ENCODE peak calls at places on chromosomes 2 and 18, in six cellular contexts. O, B, P, Y, A and F are unnamed samples.

GRCh38 chr2:55175254-55176093 is 56.6 kb downstream of the CLHC1 start:
- DNase-seq in P (peak), B (no peak), Y (peak), O (peak), A (no peak), F (peak)

GRCh38 chr2:169184074-169184473 is 114.7 kb downstream of the DHRS9 start:
- DNase-seq in B (no peak), O (no peak), A (no peak), Y (no peak), P (no peak), F (peak)

GRCh38 chr18:78115896-78116561 is 863.6 kb upstream of the SALL3 start:
- DNase-seq in B (no peak), P (no peak), O (no peak), Y (no peak), A (no peak), F (no peak)

GRCh38 chr2:217394510-217395351 is 534.9 kb upstream of the TNP1 start:
- DNase-seq in B (no peak), A (no peak), O (no peak), P (no peak), Y (no peak), F (no peak)

GRCh38 chr2:61193670-61194561 is 31.9 kb downstream of the C2orf74 start:
- DNase-seq in B (no peak), Y (no peak), P (no peak), A (no peak), O (no peak), F (no peak)

GRCh38 chr2:239035361-239035814 is 187.5 kb downstream of the TWIST2 start:
- DNase-seq in A (peak), P (peak), Y (peak), O (no peak), B (peak), F (no peak)

GRCh38 chr2:47190188-47190818 is 35.2 kb upstream of the STPG4 start:
- DNase-seq in A (no peak), B (no peak), Y (no peak), O (no peak), P (no peak), F (peak)

GRCh38 chr2:25073025-25073424 is 31.1 kb downstream of the EFR3B start:
- DNase-seq in B (no peak), Y (no peak), O (no peak), P (no peak), A (no peak), F (no peak)

GRCh38 chr2:61423714-61424113 is 47.2 kb downstream of the USP34 start:
- DNase-seq in O (peak), B (no peak), Y (no peak), A (no peak), P (no peak), F (peak)

GRCh38 chr2:190179754-190180312 is 117.3 kb upstream of the MSTN start:
- DNase-seq in Y (no peak), B (no peak), A (no peak), O (no peak), P (no peak), F (no peak)

GRCh38 chr18:59464521-59464920 is 105.5 kb upstream of the LMAN1 start:
- DNase-seq in B (no peak), Y (no peak), A (no peak), O (no peak), P (no peak), F (no peak)

GRCh38 chr2:43319541-43319940 is 93.1 kb upstream of the ZFP36L2 start:
- DNase-seq in B (no peak), P (no peak), A (no peak), O (no peak), Y (no peak), F (peak)

GRCh38 chr2:11551569-11552259 is 17.9 kb downstream of the GREB1 start:
- DNase-seq in Y (no peak), O (no peak), A (no peak), P (no peak), B (no peak), F (no peak)

GRCh38 chr2:63539416-63540162 is 48.7 kb downstream of the WDPCP start:
- DNase-seq in O (no peak), B (no peak), Y (no peak), A (no peak), P (no peak), F (no peak)

GRCh38 chr18:40159141-40160017 is 1795.7 kb upstream of the PIK3C3 start:
- DNase-seq in Y (no peak), O (peak), P (no peak), A (no peak), B (no peak), F (peak)

GRCh38 chr2:217993817-217994459 is 8.9 kb downstream of the TNS1 start:
- DNase-seq in B (peak), Y (peak), A (peak), P (peak), O (peak), F (peak)

GRCh38 chr18:57727952-57728807 is 74.9 kb downstream of the ATP8B1 start:
- DNase-seq in P (no peak), O (no peak), B (no peak), A (no peak), Y (no peak), F (peak)

GRCh38 chr2:71611247-71611646 is 157.9 kb downstream of the DYSF start:
- DNase-seq in B (peak), P (no peak), A (peak), O (no peak), Y (no peak), F (no peak)

GRCh38 chr2:108594982-108595464 is 60.8 kb downstream of the LIMS1 start:
- DNase-seq in O (peak), A (no peak), Y (peak), B (no peak), P (no peak), F (peak)

GRCh38 chr18:12857215-12857924 is 26.7 kb downstream of the PTPN2 start:
- DNase-seq in P (no peak), B (no peak), O (no peak), Y (no peak), A (no peak), F (no peak)

GRCh38 chr18:2111456-2111855 is 459.8 kb downstream of the METTL4 start:
- DNase-seq in O (no peak), A (no peak), B (no peak), Y (no peak), P (no peak), F (no peak)

GRCh38 chr2:18552351-18553077 is 7.9 kb downstream of the RDH14 start:
- DNase-seq in Y (no peak), B (no peak), A (no peak), P (no peak), O (no peak), F (peak)

GRCh38 chr2:121793816-121794215 is 38.4 kb downstream of the TSN start:
- DNase-seq in B (no peak), O (no peak), Y (no peak), P (no peak), A (no peak), F (no peak)
- TF ChIP-seq JUN in B (no peak), O (no peak), Y (no peak), P (no peak), A (no peak), F (no peak)

GRCh38 chr2:127408004-127408806 is 10.0 kb upstream of the PROC start:
- DNase-seq in B (peak), P (peak), Y (peak), A (peak), O (peak), F (peak)
- TF ChIP-seq JUN in B (no peak), P (peak), Y (peak), A (no peak), O (peak), F (peak)

GRCh38 chr18:76416935-76417334 is 78.1 kb downstream of the ZNF516 start:
- DNase-seq in Y (no peak), O (no peak), B (no peak), P (no peak), A (peak), F (no peak)
- TF ChIP-seq JUN in Y (no peak), O (no peak), B (no peak), P (no peak), A (no peak), F (no peak)

DNA sequence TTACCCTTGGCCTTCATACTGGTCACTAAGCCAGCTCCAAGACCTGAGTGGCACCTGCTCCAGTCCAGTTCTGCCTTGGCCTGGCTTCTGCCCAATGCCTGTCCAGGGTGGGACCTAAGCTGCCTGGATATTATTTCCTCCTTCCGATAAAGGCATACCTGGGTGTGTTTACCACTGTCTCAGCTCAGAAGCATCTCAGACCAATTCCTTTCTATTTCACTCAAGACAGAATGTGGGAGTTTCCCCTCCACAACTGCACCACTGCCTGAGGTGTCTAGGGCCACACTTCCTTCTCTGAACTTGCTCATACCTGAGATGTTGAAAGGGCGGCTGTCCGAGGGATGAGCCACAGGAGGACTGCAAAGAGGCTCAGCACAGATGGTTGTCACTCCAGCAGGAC is 18.4 kb upstream of the CAB39 start:
- DNase-seq in Y (no peak), O (no peak), P (no peak), B (no peak), A (no peak), F (no peak)
- TF ChIP-seq JUN in Y (no peak), O (no peak), P (no peak), B (no peak), A (no peak), F (no peak)

DNA sequence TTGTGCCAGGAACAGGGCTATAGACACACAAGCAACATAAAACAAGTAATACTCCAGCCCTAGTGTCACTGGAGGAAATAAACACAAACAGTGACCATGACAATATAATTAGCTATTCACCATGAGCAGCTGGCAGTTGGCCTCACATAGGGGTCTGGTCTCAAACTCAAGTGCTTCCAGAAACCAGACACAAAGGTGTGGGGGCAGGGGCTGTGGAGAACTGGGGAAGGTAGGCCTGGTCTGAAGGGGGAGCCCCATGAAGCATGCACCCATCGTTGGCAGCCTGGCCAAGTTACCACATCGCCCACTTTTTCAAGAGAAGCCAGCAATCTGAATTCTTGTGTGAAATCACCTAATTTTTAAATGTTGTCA is 49.5 kb upstream of the SP3 start:
- DNase-seq in B (no peak), Y (no peak), A (no peak), O (no peak), P (no peak), F (no peak)
- TF ChIP-seq JUN in B (no peak), Y (no peak), A (no peak), O (no peak), P (no peak), F (no peak)